ENCODE peak calls at places on chromosomes 1 and 21, in five cellular contexts. M, C, T, J and Y are unnamed samples.

GRCh38 chr1:116847688-116848531 is 61.8 kb upstream of the PTGFRN start:
- DNase-seq in J (no peak), C (peak; percentile 75), M (no peak), T (no peak), Y (peak; percentile 87)

GRCh38 chr21:35664683-35665082 is 395.6 kb downstream of the SETD4 start:
- DNase-seq in T (no peak), C (no peak), J (no peak), M (no peak), Y (no peak)

GRCh38 chr1:103448560-103448959 is 76.9 kb upstream of the RNPC3 start:
- DNase-seq in C (no peak), J (no peak), T (no peak), M (no peak), Y (no peak)

GRCh38 chr1:153483776-153484175 is 23.3 kb upstream of the S100A7 start:
- DNase-seq in J (no peak), T (no peak), M (no peak), C (no peak), Y (no peak)

GRCh38 chr1:63262148-63262770 is 60.1 kb upstream of the FOXD3 start:
- DNase-seq in M (no peak), C (no peak), J (no peak), T (no peak), Y (no peak)

GRCh38 chr1:23539698-23540266 is 8.7 kb upstream of the E2F2 start:
- DNase-seq in T (peak; percentile 78), M (peak; percentile 70), J (peak; percentile 95), C (peak; percentile 91), Y (peak; percentile 90)

GRCh38 chr1:186289943-186290560 is 85.0 kb downstream of the TPR start:
- DNase-seq in J (no peak), C (no peak), T (no peak), M (no peak), Y (peak; percentile 51)

GRCh38 chr1:31848381-31848897 is 32.6 kb upstream of the SPOCD1 start:
- DNase-seq in C (no peak), T (no peak), J (no peak), M (no peak), Y (no peak)

GRCh38 chr1:6099297-6099696 is 53.6 kb downstream of the KCNAB2 start:
- DNase-seq in M (no peak), T (peak; percentile 50), J (no peak), C (no peak), Y (no peak)

GRCh38 chr1:70462611-70463010 is 51.5 kb downstream of the CTH start:
- DNase-seq in C (no peak), J (no peak), T (no peak), M (no peak), Y (no peak)

GRCh38 chr1:96253281-96254035 is 468.1 kb upstream of the PTBP2 start:
- DNase-seq in C (no peak), M (no peak), J (no peak), T (no peak), Y (peak; percentile 83)

GRCh38 chr1:212699104-212699838 is 369 bp downstream of the BATF3 start:
- DNase-seq in M (no peak), J (peak; percentile 76), T (no peak), C (peak; percentile 76), Y (peak; percentile 26)

GRCh38 chr1:151049458-151049857 is 1.9 kb downstream of the C1orf56 start:
- DNase-seq in J (no peak), T (no peak), M (no peak), C (no peak), Y (no peak)

GRCh38 chr1:236102611-236103010 is 37.7 kb upstream of the NID1 start:
- DNase-seq in M (no peak), J (no peak), C (no peak), T (no peak), Y (no peak)

GRCh38 chr1:106998431-106999002 is 58.0 kb upstream of the PRMT6 start:
- DNase-seq in M (no peak), C (no peak), T (no peak), J (no peak), Y (no peak)

GRCh38 chr1:28456078-28456477 is 49.8 kb upstream of the RCC1 start:
- DNase-seq in T (no peak), J (no peak), M (peak; percentile 24), C (no peak), Y (peak; percentile 81)

GRCh38 chr1:92277105-92277504 is 21.7 kb downstream of the GLMN start:
- DNase-seq in M (peak; percentile 45), C (no peak), J (no peak), T (no peak), Y (peak; percentile 80)

GRCh38 chr21:34582506-34583150 is 32.3 kb downstream of the RCAN1 start:
- DNase-seq in C (no peak), J (peak; percentile 38), M (peak; percentile 24), T (no peak), Y (peak; percentile 60)

GRCh38 chr1:48530727-48531351 is 58.8 kb upstream of the SPATA6 start:
- DNase-seq in M (peak; percentile 4), C (no peak), J (peak; percentile 83), T (no peak), Y (peak; percentile 47)

GRCh38 chr1:58768971-58769808 is 14.7 kb downstream of the JUN start:
- DNase-seq in J (peak; percentile 67), T (no peak), C (no peak), M (no peak), Y (peak; percentile 74)

GRCh38 chr21:25496825-25497482 is 110.3 kb downstream of the MRPL39 start:
- DNase-seq in M (peak; percentile 27), T (no peak), C (no peak), J (no peak), Y (peak; percentile 89)

GRCh38 chr21:41711416-41712023 is 55.3 kb downstream of the RIPK4 start:
- DNase-seq in J (no peak), C (no peak), M (no peak), T (no peak), Y (no peak)
- H3K4me3 ChIP-seq in J (no peak overlapping the region), C (no peak overlapping the region), M (no peak overlapping the region), T (no peak overlapping the region), Y (no peak overlapping the region)

DNA sequence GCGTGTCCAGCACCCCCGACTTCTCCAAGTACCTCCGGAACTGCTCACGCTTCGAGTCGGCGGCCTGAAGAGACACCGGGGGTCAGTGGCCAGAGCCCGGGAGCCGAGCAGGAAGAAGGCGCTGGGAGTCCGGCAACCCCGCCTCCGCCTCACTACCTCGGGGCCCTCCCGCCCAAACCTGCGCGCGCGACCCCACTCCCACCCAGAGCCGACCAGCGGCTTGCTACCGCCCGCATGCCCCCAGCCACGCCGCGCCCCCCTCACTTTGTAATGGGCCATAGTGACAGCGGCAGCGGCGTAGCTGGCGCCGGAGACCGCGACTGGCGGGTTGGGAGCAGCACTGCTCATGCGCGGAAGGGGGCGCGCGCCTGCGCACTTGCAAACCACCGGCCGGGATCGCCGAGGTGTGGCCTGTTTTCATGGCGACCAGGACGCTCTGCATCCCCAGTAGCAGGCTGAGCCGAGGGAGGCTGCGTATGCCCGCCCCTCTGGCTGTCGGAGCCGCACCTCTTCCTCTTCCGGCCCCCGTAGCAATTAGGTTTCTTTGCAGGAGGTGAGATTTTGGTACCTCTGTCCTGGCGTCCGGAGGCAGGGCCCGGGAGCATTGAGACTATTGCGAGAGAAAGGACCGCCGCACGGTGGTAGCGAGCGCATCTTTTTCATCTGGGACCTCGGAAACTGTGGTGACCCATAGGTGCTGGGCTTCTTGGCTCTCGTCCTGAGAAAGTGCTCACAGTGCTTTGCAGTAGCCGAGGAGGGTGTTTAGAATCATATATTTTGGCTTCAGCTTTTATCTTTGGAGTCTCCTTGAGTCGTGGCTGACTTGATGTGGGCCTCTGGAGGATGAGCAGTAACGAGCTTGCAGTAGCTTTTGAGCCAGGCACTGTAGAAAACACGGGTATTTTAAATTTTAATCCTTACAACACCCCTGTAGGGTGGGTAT is at the start of gene MYCBP:
- DNase-seq in C (peak; percentile 96), T (peak; percentile 94), J (peak; percentile 99), M (peak; percentile 90), Y (peak; percentile 93)
- TF ChIP-seq CTCF in C (no peak), T (no peak), J (peak; percentile 2), M (peak; percentile 8), Y (no peak)

DNA sequence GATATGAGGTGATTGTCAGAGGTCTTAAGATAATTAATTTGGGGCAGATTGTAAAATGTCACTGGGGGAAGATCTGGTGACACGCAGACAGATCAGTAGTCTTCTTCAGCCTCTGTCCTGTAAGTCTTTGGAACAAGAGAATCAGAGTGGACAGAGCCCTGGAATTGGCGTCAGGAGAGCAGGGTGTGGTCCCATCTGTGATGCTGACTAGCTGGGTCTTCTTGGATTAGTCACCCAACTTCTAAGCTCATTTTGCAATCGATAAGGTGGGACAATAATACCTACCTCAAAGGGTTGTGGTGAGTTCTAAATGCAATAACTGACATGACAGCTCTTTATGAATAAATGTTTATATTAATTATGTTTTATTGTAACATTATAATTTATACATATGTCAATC is 4.8 kb downstream of the FASLG start:
- DNase-seq in T (no peak), M (no peak), C (no peak), J (no peak), Y (peak; percentile 76)
- H3K4me3 ChIP-seq in T (no peak overlapping the region), M (no peak overlapping the region), C (no peak overlapping the region), J (no peak overlapping the region), Y (no peak overlapping the region)

GRCh38 chr1:26015358-26015757 is 6.2 kb upstream of the EXTL1 start:
- DNase-seq in J (no peak), T (no peak), M (no peak), C (no peak), Y (peak; percentile 82)
- TF ChIP-seq CTCF in J (no peak), T (no peak), M (no peak), C (no peak), Y (no peak)

GRCh38 chr1:156692409-156692957 is 12.9 kb downstream of the CRABP2 start:
- DNase-seq in T (no peak), C (no peak), M (no peak), J (no peak), Y (no peak)
- H3K4me3 ChIP-seq in T (no peak overlapping the region), C (no peak overlapping the region), M (no peak overlapping the region), J (peak overlapping the region; percentile 28), Y (no peak overlapping the region)

GRCh38 chr1:33092438-33092837 is 11.5 kb downstream of the AZIN2 start:
- DNase-seq in T (no peak), J (no peak), C (no peak), M (no peak), Y (no peak)

GRCh38 chr1:33094971-33095604 is 14.1 kb downstream of the AZIN2 start:
- DNase-seq in J (peak; percentile 35), M (peak; percentile 29), C (no peak), T (no peak), Y (peak; percentile 82)

GRCh38 chr1:33093004-33093403 is 12.1 kb downstream of the AZIN2 start:
- DNase-seq in T (no peak), J (peak; percentile 62), M (no peak), C (no peak), Y (no peak)

GRCh38 chr1:33096358-33097005 is 15.5 kb downstream of the AZIN2 start:
- DNase-seq in C (no peak), J (no peak), T (no peak), M (peak; percentile 39), Y (no peak)

DNA sequence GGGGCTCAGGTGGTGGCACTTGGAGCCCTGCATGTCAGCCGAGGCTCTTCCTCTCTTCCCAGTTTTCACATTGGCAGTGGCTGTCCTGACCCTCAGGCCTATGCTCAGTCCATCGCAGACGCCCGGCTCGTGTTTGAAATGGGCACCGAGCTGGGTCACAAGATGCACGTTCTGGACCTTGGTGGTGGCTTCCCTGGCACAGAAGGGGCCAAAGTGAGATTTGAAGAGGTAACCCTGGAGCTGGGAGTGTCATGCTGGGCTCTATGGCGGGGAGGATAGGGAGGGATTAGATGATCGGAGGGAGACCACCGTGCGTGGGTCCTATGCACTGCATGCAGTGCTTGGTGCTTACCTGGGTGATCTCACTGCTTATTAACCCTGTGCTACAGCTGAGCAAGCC is 13.5 kb downstream of the AZIN2 start:
- DNase-seq in T (no peak), C (no peak), J (no peak), M (no peak), Y (no peak)
- TF ChIP-seq CTCF in T (no peak), C (no peak), J (no peak), M (no peak), Y (no peak)